ENCODE peak calls at places on chromosomes 11 and 22, in five cellular contexts. G is left ventricle myocardium inferior, C is NB4, H is T-helper 9 cell, M is dorsolateral prefrontal cortex. X is an unnamed sample.

GRCh38 chr11:126739499-126740145 is 260.9 kb downstream of the KIRREL3 start:
- DNase-seq in M (no peak), C (no peak), G (no peak), H (no peak), X (peak; percentile 4)

GRCh38 chr11:69157156-69157821 is 1.6 kb downstream of the SMIM38 start:
- DNase-seq in M (peak; percentile 86), C (no peak), H (no peak), G (peak; percentile 74), X (peak; percentile 43)

GRCh38 chr11:76285397-76285796 is 79.1 kb upstream of the WNT11 start:
- DNase-seq in H (no peak), M (no peak), C (no peak), G (no peak), X (no peak)

GRCh38 chr11:76654310-76654851 is 16.2 kb downstream of the LRRC32 start:
- DNase-seq in H (no peak), G (peak; percentile 63), C (no peak), M (no peak), X (peak; percentile 35)

GRCh38 chr11:90288207-90288821 is 65.5 kb upstream of the CHORDC1 start:
- DNase-seq in H (no peak), M (no peak), G (no peak), C (peak; percentile 39), X (peak; percentile 31)

GRCh38 chr11:1042626-1043562 is 6.4 kb upstream of the MUC6 start:
- DNase-seq in H (no peak), C (no peak), M (no peak), G (peak; percentile 7), X (no peak)

GRCh38 chr11:134223836-134224709 is at the start of the genes NCAPD3 and VPS26B:
- DNase-seq in C (peak; percentile 99), G (peak; percentile 98), H (peak; percentile 94), M (peak; percentile 95), X (peak; percentile 97)

GRCh38 chr22:37675930-37676571 is 615 bp downstream of the LGALS1 start:
- DNase-seq in M (no peak), H (peak; percentile 38), G (peak; percentile 68), C (peak; percentile 62), X (peak; percentile 33)

GRCh38 chr11:132576706-132577105 is 955.6 kb downstream of the OPCML start:
- DNase-seq in M (no peak), G (no peak), H (no peak), C (no peak), X (peak; percentile 91)

GRCh38 chr11:63764201-63764711 is 4.3 kb downstream of the ZFTA start:
- DNase-seq in H (no peak), G (peak; percentile 21), C (no peak), M (no peak), X (no peak)

GRCh38 chr22:37999640-38000272 is 15.4 kb upstream of the SOX10 start:
- DNase-seq in G (no peak), M (peak; percentile 65), H (no peak), C (peak; percentile 93), X (peak; percentile 63)

GRCh38 chr11:116970485-116971292 is 127.5 kb downstream of the SIK3 start:
- DNase-seq in C (peak; percentile 66), M (no peak), H (no peak), G (no peak), X (no peak)

GRCh38 chr11:20669833-20670684 is 673 bp downstream of the NELL1 start:
- DNase-seq in G (no peak), M (no peak), C (no peak), H (no peak), X (no peak)

GRCh38 chr11:104124979-104125378 is 39.0 kb downstream of the PDGFD start:
- DNase-seq in C (no peak), G (no peak), H (no peak), M (no peak), X (no peak)

GRCh38 chr11:10534331-10534730 is 6.7 kb downstream of the RNF141 start:
- DNase-seq in H (no peak), G (no peak), M (no peak), C (peak; percentile 12), X (no peak)